ENCODE peak calls at places on chromosomes 16 and 17, in six cellular contexts. One of them, this sample, is unnamed.

GRCh38 chr16:17396762-17397498 is 73.8 kb downstream of the XYLT1 start:
- DNase-seq in T-helper 17 cell: peak; percentile 18
- DNase-seq in NAMALWA: peak; percentile 78
- DNase-seq in brain microvascular endothelial cell: peak; percentile 30
- DNase-seq in NCI-H82: no peak
- DNase-seq in activated CD8-positive, alpha-beta memory T cell treated with anti-CD3 and anti-CD28 coated beads for 1 hour: no peak
- DNase-seq in this sample: no peak

GRCh38 chr17:82399601-82400101 is 18.5 kb upstream of the HEXD start:
- DNase-seq in T-helper 17 cell: no peak
- DNase-seq in activated CD8-positive, alpha-beta memory T cell treated with anti-CD3 and anti-CD28 coated beads for 1 hour: no peak
- DNase-seq in NAMALWA: no peak
- DNase-seq in brain microvascular endothelial cell: no peak
- DNase-seq in NCI-H82: peak; percentile 84
- DNase-seq in this sample: no peak

GRCh38 chr17:31152271-31152670 is 57.5 kb downstream of the NF1 start:
- DNase-seq in T-helper 17 cell: no peak
- DNase-seq in NCI-H82: no peak
- DNase-seq in NAMALWA: no peak
- DNase-seq in brain microvascular endothelial cell: no peak
- DNase-seq in activated CD8-positive, alpha-beta memory T cell treated with anti-CD3 and anti-CD28 coated beads for 1 hour: no peak
- DNase-seq in this sample: no peak

GRCh38 chr17:57587201-57587870 is 157.8 kb downstream of the CCDC182 start:
- DNase-seq in NAMALWA: no peak
- DNase-seq in activated CD8-positive, alpha-beta memory T cell treated with anti-CD3 and anti-CD28 coated beads for 1 hour: no peak
- DNase-seq in brain microvascular endothelial cell: no peak
- DNase-seq in T-helper 17 cell: no peak
- DNase-seq in NCI-H82: no peak
- DNase-seq in this sample: no peak

GRCh38 chr16:22967696-22968095 is 153.7 kb downstream of the HS3ST2 start:
- DNase-seq in activated CD8-positive, alpha-beta memory T cell treated with anti-CD3 and anti-CD28 coated beads for 1 hour: no peak
- DNase-seq in T-helper 17 cell: no peak
- DNase-seq in NCI-H82: no peak
- DNase-seq in brain microvascular endothelial cell: no peak
- DNase-seq in NAMALWA: no peak
- DNase-seq in this sample: no peak

GRCh38 chr17:58172369-58173071 is 5.7 kb downstream of the OR4D2 start:
- DNase-seq in brain microvascular endothelial cell: peak; percentile 12
- DNase-seq in NAMALWA: peak; percentile 55
- DNase-seq in NCI-H82: peak; percentile 93
- DNase-seq in T-helper 17 cell: no peak
- DNase-seq in activated CD8-positive, alpha-beta memory T cell treated with anti-CD3 and anti-CD28 coated beads for 1 hour: no peak
- DNase-seq in this sample: no peak

GRCh38 chr16:81818514-81819304 is 39.6 kb downstream of the PLCG2 start:
- DNase-seq in brain microvascular endothelial cell: no peak
- DNase-seq in T-helper 17 cell: no peak
- DNase-seq in NAMALWA: peak; percentile 52
- DNase-seq in NCI-H82: no peak
- DNase-seq in activated CD8-positive, alpha-beta memory T cell treated with anti-CD3 and anti-CD28 coated beads for 1 hour: no peak
- DNase-seq in this sample: no peak

GRCh38 chr16:89357460-89357859 is 132.9 kb downstream of the ANKRD11 start:
- DNase-seq in NAMALWA: peak; percentile 80
- DNase-seq in activated CD8-positive, alpha-beta memory T cell treated with anti-CD3 and anti-CD28 coated beads for 1 hour: no peak
- DNase-seq in T-helper 17 cell: no peak
- DNase-seq in brain microvascular endothelial cell: no peak
- DNase-seq in NCI-H82: no peak
- DNase-seq in this sample: no peak

GRCh38 chr17:45353047-45353446 is 36.2 kb upstream of the MAP3K14 start:
- DNase-seq in activated CD8-positive, alpha-beta memory T cell treated with anti-CD3 and anti-CD28 coated beads for 1 hour: no peak
- DNase-seq in NAMALWA: no peak
- DNase-seq in T-helper 17 cell: no peak
- DNase-seq in brain microvascular endothelial cell: no peak
- DNase-seq in NCI-H82: no peak
- DNase-seq in this sample: no peak

GRCh38 chr16:70735141-70735979 is 49.5 kb upstream of the MTSS2 start:
- DNase-seq in NCI-H82: no peak
- DNase-seq in activated CD8-positive, alpha-beta memory T cell treated with anti-CD3 and anti-CD28 coated beads for 1 hour: no peak
- DNase-seq in brain microvascular endothelial cell: peak; percentile 63
- DNase-seq in T-helper 17 cell: no peak
- DNase-seq in NAMALWA: no peak
- DNase-seq in this sample: no peak

GRCh38 chr17:30716461-30717289 is 107.8 kb downstream of the CRLF3 start:
- DNase-seq in brain microvascular endothelial cell: no peak
- DNase-seq in activated CD8-positive, alpha-beta memory T cell treated with anti-CD3 and anti-CD28 coated beads for 1 hour: no peak
- DNase-seq in NAMALWA: peak; percentile 41
- DNase-seq in NCI-H82: peak; percentile 85
- DNase-seq in T-helper 17 cell: no peak
- DNase-seq in this sample: no peak

GRCh38 chr16:76343761-76344160 is 66.6 kb downstream of the CNTNAP4 start:
- DNase-seq in NCI-H82: no peak
- DNase-seq in activated CD8-positive, alpha-beta memory T cell treated with anti-CD3 and anti-CD28 coated beads for 1 hour: no peak
- DNase-seq in NAMALWA: no peak
- DNase-seq in brain microvascular endothelial cell: no peak
- DNase-seq in T-helper 17 cell: no peak
- DNase-seq in this sample: no peak

This sample was measured in GM18507.